ENCODE peak calls at places on chromosomes 4 and X, in four cellular contexts. A is HS-5, W is T-cell, B is iris pigment epithelial cell. D is an unnamed sample.

GRCh38 chr4:8539661-8540060 is 40.5 kb upstream of the GPR78 start:
- DNase-seq in A (no peak), B (no peak), W (no peak), D (no peak)

GRCh38 chrX:1387141-1387776 is 4.7 kb downstream of the SLC25A6 start:
- DNase-seq in B (no peak), A (no peak), W (no peak), D (no peak)

GRCh38 chr4:4971796-4972195 is 47.5 kb downstream of the CYTL1 start:
- DNase-seq in B (no peak), A (no peak), W (no peak), D (no peak)

GRCh38 chr4:107442538-107443083 is 277.4 kb downstream of the PAPSS1 start:
- DNase-seq in B (no peak), W (no peak), A (no peak), D (no peak)

GRCh38 chr4:7771056-7771455 is 168.6 kb downstream of the AFAP1 start:
- DNase-seq in B (no peak), A (no peak), W (peak; percentile 39), D (no peak)

GRCh38 chr4:17642404-17642783 is 28.0 kb downstream of the MED28 start:
- DNase-seq in B (no peak), A (no peak), W (no peak), D (no peak)

GRCh38 chr4:88613417-88613875 is 21.2 kb downstream of the HERC3 start:
- DNase-seq in W (peak; percentile 53), A (no peak), B (no peak), D (peak; percentile 47)

GRCh38 chr4:825969-826330 is at the start of gene CPLX1:
- DNase-seq in B (no peak), W (no peak), A (no peak), D (no peak)

GRCh38 chr4:107125496-107125895 is 89.4 kb upstream of the DKK2 start:
- DNase-seq in A (peak; percentile 3), W (no peak), B (peak; percentile 32), D (no peak)

GRCh38 chr4:120218981-120219380 is 152.3 kb upstream of the MAD2L1 start:
- DNase-seq in W (no peak), A (no peak), B (peak; percentile 40), D (no peak)

GRCh38 chr4:77141964-77142641 is 14.9 kb upstream of the CCNG2 start:
- DNase-seq in B (no peak), W (no peak), A (no peak), D (no peak)

GRCh38 chr4:36168127-36168898 is 76.0 kb downstream of the ARAP2 start:
- DNase-seq in B (peak; percentile 6), A (no peak), W (no peak), D (no peak)

GRCh38 chr4:64158648-64159326 is 250.5 kb downstream of the TECRL start:
- DNase-seq in B (peak; percentile 50), W (no peak), A (peak; percentile 49), D (peak; percentile 33)

GRCh38 chrX:115493015-115493414 is 68.0 kb upstream of the PLS3 start:
- DNase-seq in B (no peak), A (no peak), W (no peak), D (no peak)

GRCh38 chrX:42102586-42103282 is 179.4 kb upstream of the CASK start:
- DNase-seq in A (no peak), B (no peak), W (no peak), D (no peak)

GRCh38 chr4:146975535-146975934 is 29.9 kb upstream of the TTC29 start:
- DNase-seq in B (no peak), W (no peak), A (no peak), D (no peak)

GRCh38 chr4:3311489-3312171 is 18.8 kb downstream of the RGS12 start:
- DNase-seq in B (no peak), W (no peak), A (no peak), D (peak; percentile 38)

GRCh38 chr4:38983756-38984647 is 48.2 kb downstream of the TMEM156 start:
- DNase-seq in W (no peak), B (peak; percentile 50), A (no peak), D (no peak)

GRCh38 chr4:146261046-146261445 is 46.7 kb downstream of the REELD1 start:
- DNase-seq in B (no peak), A (no peak), W (no peak), D (no peak)

GRCh38 chr4:138875886-138876608 is 139.5 kb upstream of the NOCT start:
- DNase-seq in W (no peak), B (peak; percentile 64), A (peak; percentile 80), D (peak; percentile 89)

GRCh38 chrX:116490091-116490490 is 27.3 kb upstream of the CT83 start:
- DNase-seq in A (no peak), B (no peak), W (no peak), D (no peak)

GRCh38 chr4:78695910-78696309 is 80.2 kb upstream of the BMP2K start:
- DNase-seq in B (no peak), A (no peak), W (no peak), D (no peak)

GRCh38 chr4:21469438-21470032 is 479.0 kb downstream of the KCNIP4 start:
- DNase-seq in A (no peak), W (no peak), B (peak; percentile 34), D (no peak)

GRCh38 chrX:82765806-82766205 is 742.3 kb upstream of the POU3F4 start:
- DNase-seq in A (no peak), W (no peak), B (peak; percentile 41), D (no peak)

GRCh38 chr4:5843573-5844239 is 49.2 kb downstream of the CRMP1 start:
- DNase-seq in B (no peak), W (no peak), A (no peak), D (no peak)

GRCh38 chrX:71244359-71245128 is 9.4 kb downstream of the ZMYM3 start:
- DNase-seq in A (no peak), W (no peak), B (no peak), D (no peak)

GRCh38 chr4:177356191-177356590 is 46.5 kb downstream of the NEIL3 start:
- DNase-seq in A (no peak), B (no peak), W (no peak), D (peak; percentile 20)

GRCh38 chr4:164807611-164808010 is 53.7 kb downstream of the SMIM31 start:
- DNase-seq in A (no peak), B (peak; percentile 6), W (no peak), D (no peak)